ENCODE peak calls at places on chromosome 12, in four cellular contexts. One of them, this sample, is unnamed.

GRCh38 chr12:7101047-7101693 is 7.8 kb downstream of the C1RL start:
- DNase-seq in skeletal muscle cell: no peak
- DNase-seq in activated T-cell treated with anti-CD3 and anti-CD28 coated beads, Interleukin-2, amount 50 U/mL, for 48 hours: no peak
- DNase-seq in Daoy: no peak
- DNase-seq in this sample: peak

GRCh38 chr12:5272061-5272820 is 159.7 kb upstream of the NTF3 start:
- DNase-seq in skeletal muscle cell: no peak
- DNase-seq in activated T-cell treated with anti-CD3 and anti-CD28 coated beads, Interleukin-2, amount 50 U/mL, for 48 hours: no peak
- DNase-seq in Daoy: no peak
- DNase-seq in this sample: no peak

GRCh38 chr12:107748472-107748871 is 12.5 kb downstream of the PRDM4 start:
- DNase-seq in skeletal muscle cell: peak
- DNase-seq in activated T-cell treated with anti-CD3 and anti-CD28 coated beads, Interleukin-2, amount 50 U/mL, for 48 hours: no peak
- DNase-seq in Daoy: peak
- DNase-seq in this sample: peak

GRCh38 chr12:109760031-109760929 is 46.7 kb downstream of the FAM222A start:
- DNase-seq in skeletal muscle cell: no peak
- DNase-seq in activated T-cell treated with anti-CD3 and anti-CD28 coated beads, Interleukin-2, amount 50 U/mL, for 48 hours: no peak
- DNase-seq in Daoy: peak
- DNase-seq in this sample: no peak

GRCh38 chr12:93824514-93825500 is 147.6 kb downstream of the CRADD start:
- DNase-seq in skeletal muscle cell: no peak
- DNase-seq in activated T-cell treated with anti-CD3 and anti-CD28 coated beads, Interleukin-2, amount 50 U/mL, for 48 hours: no peak
- DNase-seq in Daoy: peak
- DNase-seq in this sample: peak

GRCh38 chr12:128025856-128026255 is 241.1 kb upstream of the TMEM132C start:
- DNase-seq in skeletal muscle cell: no peak
- DNase-seq in activated T-cell treated with anti-CD3 and anti-CD28 coated beads, Interleukin-2, amount 50 U/mL, for 48 hours: no peak
- DNase-seq in Daoy: peak
- DNase-seq in this sample: no peak

GRCh38 chr12:108232565-108232964 is 103.5 kb downstream of the WSCD2 start:
- DNase-seq in skeletal muscle cell: no peak
- DNase-seq in activated T-cell treated with anti-CD3 and anti-CD28 coated beads, Interleukin-2, amount 50 U/mL, for 48 hours: no peak
- DNase-seq in Daoy: peak
- DNase-seq in this sample: no peak

GRCh38 chr12:11795192-11795909 is 145.9 kb downstream of the ETV6 start:
- DNase-seq in skeletal muscle cell: no peak
- DNase-seq in activated T-cell treated with anti-CD3 and anti-CD28 coated beads, Interleukin-2, amount 50 U/mL, for 48 hours: no peak
- DNase-seq in Daoy: no peak
- DNase-seq in this sample: no peak

GRCh38 chr12:28278960-28279359 is 88.7 kb downstream of the CCDC91 start:
- DNase-seq in skeletal muscle cell: no peak
- DNase-seq in activated T-cell treated with anti-CD3 and anti-CD28 coated beads, Interleukin-2, amount 50 U/mL, for 48 hours: no peak
- DNase-seq in Daoy: no peak
- DNase-seq in this sample: no peak

GRCh38 chr12:22993639-22994038 is 368.7 kb downstream of the ETNK1 start:
- DNase-seq in skeletal muscle cell: no peak
- DNase-seq in activated T-cell treated with anti-CD3 and anti-CD28 coated beads, Interleukin-2, amount 50 U/mL, for 48 hours: no peak
- DNase-seq in Daoy: no peak
- DNase-seq in this sample: no peak

GRCh38 chr12:127770123-127770522 is 496.8 kb upstream of the TMEM132C start:
- DNase-seq in skeletal muscle cell: no peak
- DNase-seq in activated T-cell treated with anti-CD3 and anti-CD28 coated beads, Interleukin-2, amount 50 U/mL, for 48 hours: no peak
- DNase-seq in Daoy: peak
- DNase-seq in this sample: no peak

GRCh38 chr12:63989301-63989845 is 144.9 kb downstream of the SRGAP1 start:
- DNase-seq in skeletal muscle cell: no peak
- DNase-seq in activated T-cell treated with anti-CD3 and anti-CD28 coated beads, Interleukin-2, amount 50 U/mL, for 48 hours: no peak
- DNase-seq in Daoy: no peak
- DNase-seq in this sample: peak

GRCh38 chr12:67070307-67070600 is 198.9 kb upstream of the CAND1 start:
- DNase-seq in skeletal muscle cell: no peak
- DNase-seq in activated T-cell treated with anti-CD3 and anti-CD28 coated beads, Interleukin-2, amount 50 U/mL, for 48 hours: no peak
- DNase-seq in Daoy: peak
- DNase-seq in this sample: no peak

GRCh38 chr12:113933201-113933786 is 32.8 kb downstream of the RBM19 start:
- DNase-seq in skeletal muscle cell: peak
- DNase-seq in activated T-cell treated with anti-CD3 and anti-CD28 coated beads, Interleukin-2, amount 50 U/mL, for 48 hours: no peak
- DNase-seq in Daoy: no peak
- DNase-seq in this sample: peak

This sample was measured in iris pigment epithelial cell.